ENCODE peak calls at places on chromosomes 7 and 10, in six cellular contexts. T, Y, N, E, Q and M are unnamed samples. For H3K4me1, the result is how much of the 10 kb centered on the place peaks cover.

GRCh38 chr7:32594965-32595364 is 99.7 kb downstream of the AVL9 start:
- DNase-seq in E (no peak), Q (no peak), T (no peak), N (no peak), Y (no peak), M (no peak)

GRCh38 chr7:108660465-108660864 is 90.8 kb downstream of the DNAJB9 start:
- DNase-seq in E (no peak), Q (no peak), Y (no peak), T (no peak), N (no peak), M (no peak)

GRCh38 chr7:117550625-117551024 is 70.8 kb downstream of the CFTR start:
- DNase-seq in E (no peak), N (no peak), Y (no peak), Q (no peak), T (no peak), M (no peak)

GRCh38 chr10:131821378-131822012 is 79.3 kb upstream of the PPP2R2D start:
- DNase-seq in N (peak), E (no peak), Y (no peak), Q (no peak), T (no peak), M (no peak)

GRCh38 chr7:92720604-92721350 is 115.6 kb downstream of the CDK6 start:
- DNase-seq in Q (no peak), N (no peak), E (no peak), Y (no peak), T (no peak), M (no peak)

GRCh38 chr7:157271991-157272324 is 64.8 kb upstream of the DNAJB6 start:
- DNase-seq in N (peak), Y (no peak), T (peak), Q (peak), E (peak), M (no peak)

GRCh38 chr10:132546567-132547420 is 9.2 kb downstream of the INPP5A start:
- DNase-seq in N (peak), Q (no peak), E (peak), Y (no peak), T (peak), M (no peak)

GRCh38 chr7:100801833-100802568 is 25.3 kb downstream of the EPHB4 start:
- DNase-seq in N (no peak), E (peak), Q (peak), Y (peak), T (peak), M (peak)

GRCh38 chr7:39300276-39300675 is 265.9 kb upstream of the YAE1 start:
- DNase-seq in Y (no peak), Q (peak), T (no peak), N (no peak), E (no peak), M (no peak)

GRCh38 chr10:71805776-71806705 is 32.7 kb upstream of the VSIR start:
- DNase-seq in Y (no peak), Q (peak), N (peak), E (peak), T (no peak), M (peak)

GRCh38 chr10:98404571-98405396 is 10.2 kb downstream of the PYROXD2 start:
- DNase-seq in T (no peak), Q (no peak), E (no peak), N (no peak), Y (peak), M (no peak)

GRCh38 chr10:118264838-118265470 is 77.2 kb downstream of the FAM204A start:
- DNase-seq in T (no peak), Y (no peak), E (no peak), N (no peak), Q (no peak), M (no peak)

GRCh38 chr7:116524609-116525297 is at the start of gene CAV1:
- DNase-seq in N (peak), Y (peak), Q (peak), T (peak), E (peak), M (peak)

GRCh38 chr7:116525913-116526857 is 1.3 kb downstream of the CAV1 start:
- DNase-seq in Q (peak), T (peak), Y (peak), E (peak), N (peak), M (peak)

GRCh38 chr7:116524221-116524608 is 621 bp upstream of the CAV1 start:
- DNase-seq in N (no peak), Y (no peak), T (no peak), E (no peak), Q (no peak), M (no peak)

GRCh38 chr7:116526897-116527296 is 2.1 kb downstream of the CAV1 start:
- DNase-seq in E (no peak), Q (no peak), N (no peak), T (no peak), Y (no peak), M (no peak)

DNA sequence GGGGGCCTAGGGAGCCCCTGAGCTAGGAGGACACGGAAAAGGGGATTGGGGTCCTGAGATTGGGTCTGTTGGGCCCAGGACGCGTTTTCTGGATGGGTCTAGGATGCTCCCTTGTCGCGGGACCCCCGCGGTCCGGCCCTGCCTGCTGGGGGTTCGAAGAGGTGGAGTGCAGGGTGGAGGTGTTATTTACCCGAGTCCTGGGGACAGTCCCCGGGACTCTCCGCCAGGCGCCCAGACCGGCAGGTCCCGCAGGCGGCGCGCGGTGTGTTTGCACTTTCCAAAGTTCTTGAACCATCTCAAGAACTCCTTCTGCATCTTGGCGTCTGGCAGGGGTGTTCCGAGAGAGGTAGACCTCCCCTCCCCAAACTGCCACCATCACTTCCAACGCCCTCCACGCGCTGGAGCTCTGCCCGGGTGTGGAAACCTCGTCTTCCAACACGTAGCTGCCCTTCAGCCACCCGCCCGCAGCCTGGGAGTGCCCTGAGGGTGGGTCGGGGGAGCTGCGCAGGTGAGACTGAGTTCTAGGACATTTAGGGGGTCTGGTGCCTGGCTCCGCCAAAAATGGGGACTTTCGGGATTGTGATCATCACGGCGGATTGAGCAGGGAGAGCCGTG is 569 bp downstream of the CAV1 start:
- DNase-seq in Q (peak), T (peak), N (peak), Y (peak), E (peak), M (peak)
- H3K27ac ChIP-seq in Q (peak), T (peak), N (peak), Y (peak), E (no peak), M (peak)

DNA sequence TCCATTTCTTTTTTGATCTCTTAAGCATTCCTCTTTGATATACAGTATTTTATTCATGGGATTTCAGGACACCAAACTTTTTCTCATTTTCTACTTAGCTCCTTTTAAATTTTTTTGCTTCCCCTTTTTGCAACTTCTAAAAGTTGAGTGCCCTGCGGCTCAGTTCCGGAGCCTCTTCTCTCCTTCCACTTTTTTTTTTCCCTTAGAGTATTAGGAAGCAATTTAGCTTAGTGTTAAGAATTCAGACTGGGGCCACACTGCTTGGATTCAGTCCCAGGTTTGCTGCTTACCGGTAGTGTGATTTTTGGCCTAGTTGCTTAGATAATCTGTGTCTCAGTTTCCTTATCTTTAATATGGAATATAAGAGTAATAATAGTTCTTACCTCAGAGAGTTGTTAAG is 3.4 kb downstream of the STAM start:
- DNase-seq in E (no peak), T (no peak), Y (no peak), N (no peak), Q (no peak), M (no peak)
- H3K4me1 ChIP-seq in E (half or more), T (half or more), Y (under half), N (under half), Q (under half), M (under half)

DNA sequence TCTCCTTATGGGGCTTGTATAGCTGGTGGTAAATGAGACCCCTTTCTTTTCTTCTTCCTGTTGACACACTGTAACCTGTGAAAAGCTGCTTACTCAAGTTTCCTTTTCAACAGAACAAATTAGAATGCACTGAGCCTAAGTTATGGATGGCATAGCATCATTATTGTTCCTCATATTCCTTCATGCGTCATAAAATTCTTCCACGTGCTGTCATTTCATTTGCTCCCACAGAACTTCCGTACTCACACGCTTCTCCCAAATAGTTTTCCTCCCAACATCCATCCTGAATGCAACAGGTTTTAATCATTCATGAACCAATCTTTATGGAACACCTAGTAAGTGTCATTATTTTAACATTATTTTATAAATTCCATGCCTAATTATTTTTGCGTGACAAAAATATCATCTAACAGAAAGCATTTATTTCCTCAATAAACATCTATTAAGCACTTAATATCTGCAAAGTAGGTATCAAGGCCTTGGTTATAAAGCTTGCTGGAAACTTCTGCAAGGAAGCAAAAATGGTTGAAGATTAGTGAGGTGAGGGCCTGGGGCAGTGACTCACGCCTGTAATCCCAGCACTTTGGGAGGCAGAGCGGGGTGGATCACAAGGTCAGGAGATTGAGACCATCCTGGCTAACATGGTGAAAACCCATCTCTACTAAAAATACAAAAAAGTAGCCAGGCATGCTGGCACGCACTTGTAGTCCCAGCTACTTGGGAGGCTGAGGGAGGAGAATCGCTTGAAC is 18.9 kb upstream of the SEPTIN7 start:
- DNase-seq in E (no peak), Y (no peak), N (no peak), T (no peak), Q (no peak), M (no peak)
- H3K27ac ChIP-seq in E (no peak), Y (no peak), N (no peak), T (peak), Q (no peak), M (no peak)

DNA sequence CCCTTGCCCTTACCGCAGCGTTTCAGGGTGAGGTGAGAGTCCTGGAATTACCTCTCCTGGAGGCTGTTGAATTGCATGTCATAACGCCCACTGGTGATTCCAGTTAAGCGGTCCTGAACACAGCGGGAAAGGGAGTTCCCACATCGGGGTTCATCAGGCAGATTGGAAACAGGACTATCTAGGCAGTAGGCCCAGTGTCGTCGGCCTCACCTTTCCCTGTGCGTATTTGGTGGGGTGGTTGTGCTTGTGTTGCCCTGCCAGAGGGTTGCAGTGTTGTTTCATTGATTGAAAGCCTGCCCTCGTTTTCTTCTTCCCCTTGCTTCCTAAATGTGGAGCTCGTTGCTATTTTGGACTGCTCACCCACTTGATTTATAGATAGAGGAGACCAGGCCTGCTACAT is 10.6 kb upstream of the SUN1 start:
- DNase-seq in Q (no peak), Y (no peak), N (peak), E (no peak), T (no peak), M (no peak)
- H3K4me1 ChIP-seq in Q (under half), Y (under half), N (under half), E (half or more), T (half or more), M (under half)